ENCODE peak calls at places on chromosome 6, in seven cellular contexts. K is NB4, R is transverse colon, W is lower leg skin, Z is Peyer's patch, C is ovary, H is esophagus squamous epithelium. X is an unnamed sample.

GRCh38 chr6:88545991-88546390 is 379.8 kb upstream of the CNR1 start:
- DNase-seq in H (no peak), K (no peak), W (no peak), C (no peak), R (no peak), Z (no peak), X (no peak)

GRCh38 chr6:47357827-47358226 is 48.1 kb upstream of the TNFRSF21 start:
- DNase-seq in C (no peak), Z (no peak), K (no peak), W (no peak), H (no peak), R (no peak), X (no peak)

GRCh38 chr6:90362273-90362672 is 65.6 kb upstream of the BACH2 start:
- DNase-seq in Z (no peak), K (no peak), W (no peak), C (peak), H (no peak), R (no peak), X (no peak)

GRCh38 chr6:31945507-31946369 is at the start of gene CFB:
- DNase-seq in H (no peak), K (no peak), W (peak), C (peak), Z (peak), R (peak), X (no peak)

GRCh38 chr6:15148356-15149058 is 97.4 kb upstream of the JARID2 start:
- DNase-seq in H (no peak), Z (no peak), K (peak), C (no peak), R (no peak), W (no peak), X (no peak)

GRCh38 chr6:127026247-127026646 is 92.2 kb upstream of the RSPO3 start:
- DNase-seq in Z (no peak), C (no peak), R (no peak), H (no peak), W (no peak), K (no peak), X (no peak)

GRCh38 chr6:36769676-36770499 is 69.4 kb downstream of the CPNE5 start:
- DNase-seq in H (no peak), K (peak), C (no peak), W (no peak), Z (peak), R (no peak), X (no peak)

GRCh38 chr6:33207569-33208088 is 671 bp upstream of the RING1 start:
- DNase-seq in Z (peak), C (peak), R (peak), W (peak), K (peak), H (no peak), X (peak)

GRCh38 chr6:52937908-52938307 is 28.4 kb upstream of the GSTA3 start:
- DNase-seq in Z (no peak), H (no peak), K (no peak), C (no peak), R (no peak), W (peak), X (no peak)

GRCh38 chr6:151482290-151482689 is 11.5 kb upstream of the CCDC170 start:
- DNase-seq in C (no peak), Z (no peak), K (no peak), W (no peak), H (no peak), R (no peak), X (no peak)

GRCh38 chr6:105875974-105876640 is 210.0 kb upstream of the PRDM1 start:
- DNase-seq in R (no peak), H (no peak), K (no peak), Z (no peak), W (no peak), C (no peak), X (no peak)

GRCh38 chr6:150267686-150268561 is 100.9 kb upstream of the IYD start:
- DNase-seq in W (peak), R (no peak), K (no peak), H (no peak), Z (no peak), C (no peak), X (peak)

GRCh38 chr6:66478705-66479104 is 771.7 kb upstream of the EYS start:
- DNase-seq in R (no peak), H (no peak), W (no peak), C (no peak), K (no peak), Z (no peak), X (no peak)

GRCh38 chr6:83055366-83055964 is 10.2 kb downstream of the UBE3D start:
- DNase-seq in H (no peak), W (no peak), Z (peak), K (peak), C (no peak), R (peak), X (peak)

GRCh38 chr6:90157441-90157840 is 139.2 kb downstream of the BACH2 start:
- DNase-seq in Z (no peak), W (no peak), C (no peak), K (no peak), R (no peak), H (no peak), X (no peak)

GRCh38 chr6:24004659-24005058 is 121.4 kb upstream of the NRSN1 start:
- DNase-seq in W (no peak), R (no peak), Z (no peak), C (no peak), H (no peak), K (no peak), X (no peak)

GRCh38 chr6:157908369-157909281 is 73.0 kb upstream of the SYNJ2 start:
- DNase-seq in R (no peak), Z (no peak), K (no peak), C (no peak), H (no peak), W (no peak), X (peak)

GRCh38 chr6:149032599-149033405 is 284.7 kb upstream of the TAB2 start:
- DNase-seq in H (no peak), C (peak), K (peak), Z (no peak), W (no peak), R (no peak), X (no peak)

GRCh38 chr6:69796627-69797390 is at the start of gene LMBRD1:
- DNase-seq in Z (peak), R (peak), H (peak), K (peak), W (peak), C (peak), X (peak)
- TF ChIP-seq POLR2A in Z (peak), R (no peak), H (no peak), K (peak), W (no peak), C (peak), X (peak)

DNA sequence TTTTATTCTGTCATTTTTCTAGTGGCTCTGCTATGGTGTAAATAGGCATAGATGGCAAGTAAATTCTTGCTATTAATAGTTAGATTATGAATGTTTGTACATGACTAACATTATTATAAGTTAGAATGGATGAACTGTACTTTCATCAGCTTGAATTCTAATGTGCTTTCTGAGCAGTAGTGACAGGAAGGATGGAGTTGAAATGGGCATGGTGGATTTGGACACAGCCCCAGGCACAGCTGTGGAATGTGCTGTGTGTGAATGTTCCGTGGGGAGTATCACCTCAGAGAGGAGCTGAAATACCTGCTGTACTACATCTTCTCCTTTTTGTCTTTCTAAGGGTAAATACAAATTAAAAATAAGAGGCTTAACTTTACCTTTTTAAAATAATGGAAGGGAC is 66.8 kb downstream of the FBXO5 start:
- DNase-seq in H (no peak), W (no peak), R (no peak), K (no peak), Z (no peak), C (no peak), X (no peak)
- TF ChIP-seq POLR2A in H (no peak), W (no peak), R (no peak), K (no peak), Z (no peak), C (no peak), X (no peak)

GRCh38 chr6:166834049-166834448 is 122.3 kb downstream of the RNASET2 start:
- DNase-seq in Z (no peak), R (no peak), K (no peak), C (no peak), H (no peak), W (no peak), X (no peak)

GRCh38 chr6:166830891-166831363 is 125.4 kb downstream of the RNASET2 start:
- DNase-seq in Z (no peak), R (no peak), C (no peak), H (no peak), W (no peak), K (no peak), X (no peak)

GRCh38 chr6:166828397-166829002 is 127.8 kb downstream of the RNASET2 start:
- DNase-seq in H (no peak), Z (no peak), K (no peak), R (no peak), W (no peak), C (no peak), X (no peak)

GRCh38 chr6:166826264-166826663 is 130.1 kb downstream of the RNASET2 start:
- DNase-seq in K (no peak), W (no peak), Z (no peak), C (no peak), H (no peak), R (no peak), X (no peak)

DNA sequence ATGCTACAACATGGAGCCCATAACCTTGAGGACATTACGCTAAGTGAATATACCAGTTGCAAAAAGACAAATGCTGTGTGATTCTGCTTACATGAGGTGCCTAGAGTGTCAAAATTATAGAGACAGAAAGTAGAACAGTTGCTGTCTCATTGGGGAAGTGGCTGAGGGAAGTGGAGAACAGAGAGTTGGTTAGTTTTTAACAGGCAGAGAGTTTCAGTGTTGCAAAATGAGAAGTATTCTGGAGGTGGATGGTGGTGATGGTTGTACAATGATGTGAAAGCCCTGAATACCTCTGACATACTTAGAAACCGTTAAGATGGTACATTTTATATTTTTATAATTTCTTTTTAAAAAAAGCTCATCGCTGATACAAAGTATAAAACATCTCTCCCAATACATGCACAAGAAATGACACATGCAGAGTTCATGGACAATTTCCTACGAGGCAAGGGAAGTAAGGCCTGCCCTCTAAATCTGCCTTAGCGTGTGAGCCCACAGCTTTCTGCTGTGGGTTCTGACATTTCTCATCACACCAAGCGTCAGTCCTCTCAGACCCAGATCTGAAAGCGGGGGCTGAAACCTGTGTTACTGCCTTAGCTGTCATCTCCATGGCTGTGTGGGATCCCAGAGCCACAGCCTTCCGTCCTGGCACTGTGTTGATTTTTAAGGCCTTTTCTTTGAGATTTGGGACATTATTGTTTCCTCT is 126.0 kb downstream of the RNASET2 start:
- DNase-seq in Z (no peak), R (no peak), W (no peak), K (peak), H (no peak), C (no peak), X (no peak)
- TF ChIP-seq POLR2A in Z (no peak), R (no peak), W (no peak), K (no peak), H (no peak), C (no peak), X (no peak)

GRCh38 chr6:27834384-27834783 is 77.8 kb downstream of the OR2B2 start:
- DNase-seq in C (no peak), W (no peak), K (peak), R (no peak), Z (no peak), H (no peak), X (peak)

GRCh38 chr6:27836783-27837635 is 75.2 kb downstream of the OR2B2 start:
- DNase-seq in Z (peak), C (peak), W (peak), K (peak), R (peak), H (no peak), X (peak)

GRCh38 chr6:27836080-27836782 is 76.0 kb downstream of the OR2B2 start:
- DNase-seq in H (no peak), K (peak), Z (no peak), C (no peak), W (no peak), R (no peak), X (no peak)

GRCh38 chr6:27837636-27838512 is 74.3 kb downstream of the OR2B2 start:
- DNase-seq in K (peak), Z (peak), R (peak), W (peak), C (peak), H (peak), X (peak)

DNA sequence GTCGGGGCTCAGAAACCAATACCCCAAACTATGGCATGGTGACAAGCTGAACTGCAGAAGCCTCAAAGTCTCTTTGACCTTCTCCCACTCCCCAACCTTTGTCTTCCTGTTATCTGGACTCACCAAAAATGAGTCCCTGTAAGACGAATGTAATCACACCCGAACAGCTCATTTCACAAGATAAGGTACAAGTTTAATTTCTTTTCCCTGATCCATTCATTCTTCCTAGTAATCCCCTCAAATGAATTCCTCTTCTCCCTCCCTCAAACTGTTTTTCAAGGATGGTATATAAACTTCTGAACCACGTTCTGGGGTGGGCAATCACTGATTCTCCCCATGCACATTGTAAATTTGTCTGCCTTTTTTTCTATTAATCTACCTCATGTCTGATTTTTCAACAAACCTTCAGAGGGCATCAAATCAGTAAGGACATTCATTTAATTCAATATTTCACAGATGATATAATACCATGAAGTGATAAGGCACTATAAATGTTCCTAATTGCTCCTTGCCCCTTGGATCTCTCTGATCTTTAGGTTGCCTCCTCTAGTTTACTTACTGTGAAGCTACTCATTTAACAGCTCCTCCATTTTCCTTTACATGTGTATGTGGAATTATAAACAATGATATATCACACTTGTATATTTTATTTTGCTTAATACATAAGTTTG is 77.2 kb downstream of the OR2B2 start:
- DNase-seq in C (no peak), W (no peak), H (no peak), K (peak), R (no peak), Z (no peak), X (peak)
- TF ChIP-seq POLR2A in C (no peak), W (no peak), H (no peak), K (no peak), R (no peak), Z (no peak), X (peak)